ENCODE peak calls at places on chromosomes 6 and 20, in five cellular contexts. One of them, this sample, is unnamed.

GRCh38 chr20:18188446-18188845 is 50.8 kb downstream of the KAT14 start:
- DNase-seq in pancreas: no peak
- DNase-seq in adrenal gland: no peak
- DNase-seq in body of pancreas: no peak
- DNase-seq in fibroblast of mammary gland: peak
- DNase-seq in this sample: peak

GRCh38 chr6:168574699-168575195 is 133.8 kb downstream of the SMOC2 start:
- DNase-seq in adrenal gland: peak
- DNase-seq in body of pancreas: no peak
- DNase-seq in pancreas: no peak
- DNase-seq in fibroblast of mammary gland: no peak
- DNase-seq in this sample: no peak

GRCh38 chr6:99940582-99940981 is 53.4 kb downstream of the MCHR2 start:
- DNase-seq in fibroblast of mammary gland: no peak
- DNase-seq in pancreas: no peak
- DNase-seq in adrenal gland: no peak
- DNase-seq in body of pancreas: no peak
- DNase-seq in this sample: no peak

GRCh38 chr6:123415844-123416468 is 220.8 kb downstream of the TRDN start:
- DNase-seq in pancreas: peak
- DNase-seq in adrenal gland: peak
- DNase-seq in body of pancreas: peak
- DNase-seq in fibroblast of mammary gland: peak
- DNase-seq in this sample: peak

GRCh38 chr6:30730611-30731435 is 10.7 kb downstream of the TUBB start:
- DNase-seq in body of pancreas: peak
- DNase-seq in fibroblast of mammary gland: peak
- DNase-seq in adrenal gland: peak
- DNase-seq in pancreas: peak
- DNase-seq in this sample: no peak

GRCh38 chr6:127185410-127185809 is 66.9 kb downstream of the RSPO3 start:
- DNase-seq in pancreas: no peak
- DNase-seq in body of pancreas: no peak
- DNase-seq in fibroblast of mammary gland: no peak
- DNase-seq in adrenal gland: no peak
- DNase-seq in this sample: no peak

GRCh38 chr6:82040405-82041221 is 206.9 kb downstream of the IBTK start:
- DNase-seq in pancreas: no peak
- DNase-seq in body of pancreas: peak
- DNase-seq in fibroblast of mammary gland: peak
- DNase-seq in adrenal gland: peak
- DNase-seq in this sample: no peak

GRCh38 chr20:33229843-33230242 is 6.0 kb upstream of the BPIFA1 start:
- DNase-seq in pancreas: no peak
- DNase-seq in fibroblast of mammary gland: no peak
- DNase-seq in adrenal gland: no peak
- DNase-seq in body of pancreas: no peak
- DNase-seq in this sample: no peak

GRCh38 chr20:48166082-48166835 is 381.0 kb upstream of the SULF2 start:
- DNase-seq in fibroblast of mammary gland: no peak
- DNase-seq in adrenal gland: no peak
- DNase-seq in pancreas: no peak
- DNase-seq in body of pancreas: no peak
- DNase-seq in this sample: no peak

GRCh38 chr6:169684056-169684455 is 17.8 kb downstream of the WDR27 start:
- DNase-seq in adrenal gland: no peak
- DNase-seq in pancreas: no peak
- DNase-seq in body of pancreas: no peak
- DNase-seq in fibroblast of mammary gland: no peak
- DNase-seq in this sample: no peak

DNA sequence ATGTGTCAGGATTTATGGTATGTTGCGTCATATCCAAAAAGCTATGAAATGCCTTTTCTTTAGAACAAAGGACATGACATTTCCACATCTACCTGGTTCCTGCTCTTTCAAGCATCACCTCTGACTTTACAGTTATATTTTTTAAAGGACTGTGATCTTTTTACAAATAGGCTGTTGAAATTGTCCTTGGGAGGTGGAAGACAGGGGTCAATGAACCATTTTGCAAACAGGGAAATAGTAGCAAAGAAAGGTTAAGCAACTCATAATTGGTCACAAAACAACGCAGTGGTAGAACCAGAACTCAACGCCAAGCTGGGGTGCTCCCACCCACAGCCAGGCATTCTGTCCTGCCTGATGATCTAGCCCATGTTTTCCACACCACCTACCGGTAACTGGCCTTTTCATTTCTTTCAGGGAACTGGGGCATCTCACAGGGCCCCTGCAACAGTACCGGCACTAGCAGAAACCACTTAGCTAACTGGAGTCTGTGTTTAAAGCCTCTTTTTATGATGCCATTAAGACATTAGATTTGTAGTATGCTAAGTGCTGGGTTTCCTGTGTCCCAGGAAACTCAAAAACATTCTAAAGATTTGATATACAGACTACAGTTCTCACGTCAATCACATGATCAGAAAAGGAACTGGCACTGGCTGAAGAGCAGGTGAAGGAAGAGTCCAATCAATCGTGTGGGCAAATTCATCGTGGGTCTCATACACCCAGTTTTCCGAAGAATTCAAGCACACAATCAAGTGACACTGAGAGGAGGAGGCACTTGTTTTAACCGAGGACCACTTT is 13.9 kb downstream of the ZNF217 start:
- DNase-seq in adrenal gland: no peak
- DNase-seq in pancreas: no peak
- DNase-seq in fibroblast of mammary gland: peak
- DNase-seq in body of pancreas: no peak
- DNase-seq in this sample: no peak
- TF ChIP-seq CTCF in adrenal gland: no peak
- TF ChIP-seq CTCF in pancreas: no peak
- TF ChIP-seq CTCF in fibroblast of mammary gland: no peak
- TF ChIP-seq CTCF in body of pancreas: no peak
- TF ChIP-seq CTCF in this sample: no peak

GRCh38 chr6:166957087-166957804 is 896 bp upstream of the RNASET2 start:
- DNase-seq in body of pancreas: peak
- DNase-seq in pancreas: peak
- DNase-seq in fibroblast of mammary gland: no peak
- DNase-seq in adrenal gland: peak
- DNase-seq in this sample: no peak

GRCh38 chr6:166955865-166956443 is 396 bp downstream of the RNASET2 start:
- DNase-seq in adrenal gland: no peak
- DNase-seq in pancreas: no peak
- DNase-seq in body of pancreas: peak
- DNase-seq in fibroblast of mammary gland: no peak
- DNase-seq in this sample: no peak

GRCh38 chr6:166958926-166959861 is 2.8 kb upstream of the RNASET2 start:
- DNase-seq in adrenal gland: peak
- DNase-seq in body of pancreas: no peak
- DNase-seq in pancreas: no peak
- DNase-seq in fibroblast of mammary gland: peak
- DNase-seq in this sample: no peak

GRCh38 chr6:166956444-166957086 is at the start of gene RNASET2:
- DNase-seq in body of pancreas: peak
- DNase-seq in adrenal gland: peak
- DNase-seq in fibroblast of mammary gland: peak
- DNase-seq in pancreas: peak
- DNase-seq in this sample: no peak

DNA sequence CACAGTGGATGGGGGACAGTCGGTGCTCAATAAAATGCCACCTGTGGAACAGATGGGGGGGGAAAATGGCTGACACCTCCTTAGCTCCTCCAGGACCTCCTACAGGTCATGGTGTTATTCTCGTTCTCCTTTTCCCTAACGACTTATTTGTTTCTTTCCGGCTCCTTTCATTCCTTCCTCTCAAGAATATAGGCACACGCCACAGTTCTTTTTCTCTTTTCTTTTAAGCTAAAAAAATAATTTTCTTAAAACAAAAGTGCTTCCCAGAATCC is 1.4 kb upstream of the RNASET2 start:
- DNase-seq in pancreas: no peak
- DNase-seq in adrenal gland: no peak
- DNase-seq in body of pancreas: no peak
- DNase-seq in fibroblast of mammary gland: no peak
- DNase-seq in this sample: no peak
- H3K4me3 ChIP-seq in pancreas: no peak
- H3K4me3 ChIP-seq in adrenal gland: no peak
- H3K4me3 ChIP-seq in body of pancreas: no peak
- H3K4me3 ChIP-seq in fibroblast of mammary gland: no peak
- H3K4me3 ChIP-seq in this sample: no peak

DNA sequence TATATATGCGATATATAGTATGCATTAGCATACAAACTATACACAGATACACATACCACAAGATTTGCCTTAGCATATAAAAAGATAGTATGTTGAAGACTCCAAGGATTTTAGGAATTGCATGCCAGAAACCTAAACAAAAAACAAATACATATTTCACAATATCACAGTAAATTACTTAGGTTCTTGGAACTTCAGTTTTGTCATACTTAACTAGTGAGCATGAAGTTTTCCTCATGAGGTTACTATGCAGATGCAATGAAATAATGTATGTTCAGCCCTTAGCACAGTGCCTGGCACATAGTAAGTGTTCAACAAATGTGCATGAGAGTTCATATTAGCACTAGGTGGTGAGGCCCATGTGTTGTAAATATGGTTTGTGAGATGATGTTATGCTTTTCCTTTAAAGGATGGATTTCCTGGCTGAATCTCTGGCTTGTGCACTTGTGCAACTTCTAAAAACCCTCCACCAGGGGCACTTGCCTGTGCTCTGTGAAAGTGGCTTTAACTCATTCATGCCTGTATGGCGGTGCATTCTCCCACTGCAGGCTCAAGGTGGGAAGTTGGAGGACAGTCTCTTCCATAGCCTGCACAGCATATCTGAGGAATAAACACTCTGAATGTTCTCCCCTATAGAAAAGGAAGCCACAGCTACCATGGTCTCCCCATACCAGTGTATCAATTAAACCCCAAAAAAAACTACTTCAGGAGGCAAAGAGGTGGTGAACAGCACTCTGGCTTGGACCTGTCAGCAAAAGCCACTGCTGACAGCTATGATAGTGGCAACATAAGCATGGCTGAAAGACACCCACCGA is 624.1 kb upstream of the CDH4 start:
- DNase-seq in adrenal gland: no peak
- DNase-seq in fibroblast of mammary gland: no peak
- DNase-seq in pancreas: no peak
- DNase-seq in body of pancreas: no peak
- DNase-seq in this sample: no peak
- TF ChIP-seq CTCF in adrenal gland: no peak
- TF ChIP-seq CTCF in fibroblast of mammary gland: no peak
- TF ChIP-seq CTCF in pancreas: no peak
- TF ChIP-seq CTCF in body of pancreas: no peak
- TF ChIP-seq CTCF in this sample: no peak

GRCh38 chr20:5313916-5314315 is 2.8 kb downstream of the PROKR2 start:
- DNase-seq in adrenal gland: no peak
- DNase-seq in body of pancreas: no peak
- DNase-seq in pancreas: no peak
- DNase-seq in fibroblast of mammary gland: no peak
- DNase-seq in this sample: no peak

GRCh38 chr20:5309971-5310370 is 6.8 kb downstream of the PROKR2 start:
- DNase-seq in adrenal gland: no peak
- DNase-seq in body of pancreas: no peak
- DNase-seq in fibroblast of mammary gland: no peak
- DNase-seq in pancreas: no peak
- DNase-seq in this sample: no peak

GRCh38 chr20:5312518-5312917 is 4.2 kb downstream of the PROKR2 start:
- DNase-seq in body of pancreas: no peak
- DNase-seq in adrenal gland: no peak
- DNase-seq in pancreas: no peak
- DNase-seq in fibroblast of mammary gland: no peak
- DNase-seq in this sample: no peak

GRCh38 chr20:5316188-5317158 is at the start of gene PROKR2:
- DNase-seq in fibroblast of mammary gland: no peak
- DNase-seq in pancreas: no peak
- DNase-seq in adrenal gland: no peak
- DNase-seq in body of pancreas: no peak
- DNase-seq in this sample: no peak

DNA sequence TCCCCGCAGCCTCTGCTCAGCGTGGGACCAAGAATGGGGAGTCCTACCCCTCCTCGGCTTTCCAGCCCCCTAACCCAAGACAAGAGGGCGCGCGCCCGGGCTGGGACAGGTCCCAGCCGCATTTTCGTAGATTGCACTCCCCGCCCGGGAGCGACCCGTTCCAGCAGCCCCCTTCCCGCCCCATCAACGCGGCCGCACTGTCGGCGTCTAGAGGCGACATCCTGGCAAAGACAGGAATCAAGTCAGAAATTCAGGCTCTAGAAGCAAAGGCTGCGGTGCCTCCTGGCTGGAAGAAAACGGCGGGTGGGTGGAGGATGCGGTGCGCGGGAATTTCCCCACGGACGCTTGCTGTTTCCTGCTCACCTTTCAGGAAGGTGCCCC is 957 bp downstream of the PROKR2 start:
- DNase-seq in pancreas: no peak
- DNase-seq in body of pancreas: no peak
- DNase-seq in fibroblast of mammary gland: no peak
- DNase-seq in adrenal gland: no peak
- DNase-seq in this sample: no peak
- H3K4me3 ChIP-seq in pancreas: no peak
- H3K4me3 ChIP-seq in body of pancreas: no peak
- H3K4me3 ChIP-seq in fibroblast of mammary gland: no peak
- H3K4me3 ChIP-seq in adrenal gland: no peak
- H3K4me3 ChIP-seq in this sample: no peak

GRCh38 chr6:15413558-15414257 is 167.8 kb downstream of the JARID2 start:
- DNase-seq in fibroblast of mammary gland: peak
- DNase-seq in body of pancreas: no peak
- DNase-seq in pancreas: no peak
- DNase-seq in adrenal gland: no peak
- DNase-seq in this sample: peak

GRCh38 chr6:15417811-15418210 is 171.9 kb downstream of the JARID2 start:
- DNase-seq in adrenal gland: no peak
- DNase-seq in pancreas: no peak
- DNase-seq in fibroblast of mammary gland: peak
- DNase-seq in body of pancreas: no peak
- DNase-seq in this sample: no peak

GRCh38 chr6:15420959-15421438 is 175.1 kb downstream of the JARID2 start:
- DNase-seq in adrenal gland: no peak
- DNase-seq in fibroblast of mammary gland: no peak
- DNase-seq in pancreas: no peak
- DNase-seq in body of pancreas: no peak
- DNase-seq in this sample: no peak

GRCh38 chr6:15419493-15419892 is 173.6 kb downstream of the JARID2 start:
- DNase-seq in adrenal gland: no peak
- DNase-seq in body of pancreas: no peak
- DNase-seq in pancreas: no peak
- DNase-seq in fibroblast of mammary gland: no peak
- DNase-seq in this sample: no peak

DNA sequence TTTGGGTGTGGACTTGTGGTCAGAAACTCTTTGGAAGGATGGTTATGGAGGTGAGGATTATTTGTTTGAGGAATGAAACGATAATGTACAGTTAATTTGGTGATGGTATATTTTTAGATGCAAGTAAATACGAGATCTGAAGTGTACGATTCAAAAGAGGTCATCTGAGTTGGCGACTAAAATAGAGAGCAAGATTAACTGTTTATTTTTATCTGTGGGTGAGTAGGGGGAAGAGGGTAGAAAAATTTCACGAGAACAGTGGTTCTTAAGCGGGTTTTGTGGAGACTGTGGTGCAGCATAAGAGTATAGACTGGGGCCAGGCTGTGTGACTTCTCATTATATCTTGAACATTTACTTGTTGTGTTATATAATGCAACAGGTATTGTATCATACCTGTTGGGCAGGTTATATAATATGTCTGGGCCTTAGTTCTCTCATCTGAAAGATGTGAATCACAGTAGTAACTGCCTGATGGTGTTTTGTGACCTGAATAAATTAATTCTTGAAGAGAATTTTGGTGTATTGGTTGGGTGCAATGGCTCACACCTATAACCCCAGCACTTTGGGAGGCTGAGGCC is 171.2 kb downstream of the JARID2 start:
- DNase-seq in pancreas: no peak
- DNase-seq in body of pancreas: no peak
- DNase-seq in adrenal gland: no peak
- DNase-seq in fibroblast of mammary gland: no peak
- DNase-seq in this sample: no peak
- TF ChIP-seq CTCF in pancreas: no peak
- TF ChIP-seq CTCF in body of pancreas: no peak
- TF ChIP-seq CTCF in adrenal gland: no peak
- TF ChIP-seq CTCF in fibroblast of mammary gland: no peak
- TF ChIP-seq CTCF in this sample: no peak

This sample was measured in AG04449.